ENCODE peak calls at places on chromosomes 16 and 17, in six cellular contexts. E is CD8-positive, alpha-beta memory T cell; N is fibroblast of lung; P is testis; R is psoas muscle; A is CD8-positive, alpha-beta T cell. L is an unnamed sample.

GRCh38 chr17:65195716-65196115 is 58.5 kb downstream of the RGS9 start:
- DNase-seq in P (no peak), E (no peak), A (no peak), N (no peak), R (no peak), L (no peak)

GRCh38 chr16:24668481-24669001 is 60.9 kb upstream of the TNRC6A start:
- DNase-seq in P (peak), A (no peak), N (peak), R (no peak), E (no peak), L (no peak)

GRCh38 chr17:35807371-35808144 is 1.7 kb upstream of the TAF15 start:
- DNase-seq in P (no peak), R (no peak), A (no peak), N (peak), E (no peak), L (no peak)

GRCh38 chr16:89540557-89540956 is 19.9 kb upstream of the RPL13 start:
- DNase-seq in A (no peak), N (no peak), R (no peak), P (no peak), E (no peak), L (peak)

GRCh38 chr17:66518677-66519076 is 216.3 kb downstream of the PRKCA start:
- DNase-seq in P (no peak), R (no peak), A (no peak), E (no peak), N (no peak), L (no peak)

GRCh38 chr16:12904041-12904671 is 2.8 kb downstream of the SHISA9 start:
- DNase-seq in R (no peak), P (no peak), N (no peak), A (no peak), E (no peak), L (no peak)

GRCh38 chr17:66945451-66945850 is 19.1 kb upstream of the CACNG4 start:
- DNase-seq in N (peak), E (no peak), P (no peak), A (no peak), R (peak), L (no peak)

GRCh38 chr16:56777533-56777932 is 47.6 kb downstream of the NUP93 start:
- DNase-seq in A (no peak), N (peak), P (no peak), E (no peak), R (no peak), L (no peak)

GRCh38 chr16:84595052-84595481 is 22.8 kb downstream of the COTL1 start:
- DNase-seq in A (peak), E (no peak), R (no peak), N (no peak), P (no peak), L (no peak)

GRCh38 chr16:75494696-75495601 is at the start of gene CHST6:
- DNase-seq in P (peak), N (peak), A (no peak), E (no peak), R (no peak), L (peak)

GRCh38 chr17:33986566-33986965 is 268.5 kb upstream of the CCL2 start:
- DNase-seq in N (no peak), E (no peak), P (no peak), R (no peak), A (no peak), L (no peak)

GRCh38 chr17:35986643-35987042 is at the start of gene CCL14:
- DNase-seq in A (no peak), N (no peak), R (no peak), E (no peak), P (no peak), L (no peak)

GRCh38 chr16:51524555-51525373 is 373.7 kb upstream of the SALL1 start:
- DNase-seq in P (no peak), E (no peak), R (no peak), A (no peak), N (peak), L (no peak)

GRCh38 chr17:37737081-37737480 is 7.8 kb downstream of the HNF1B start:
- DNase-seq in N (no peak), A (no peak), P (no peak), R (no peak), E (no peak), L (no peak)

GRCh38 chr16:55632259-55632658 is 23.5 kb upstream of the SLC6A2 start:
- DNase-seq in N (no peak), R (no peak), P (no peak), A (no peak), E (no peak), L (no peak)

GRCh38 chr17:80957461-80957941 is 34.1 kb upstream of the CHMP6 start:
- DNase-seq in P (no peak), A (no peak), N (no peak), R (peak), E (no peak), L (no peak)

GRCh38 chr16:20868890-20869289 is 31.3 kb downstream of the DCUN1D3 start:
- DNase-seq in E (no peak), N (peak), A (no peak), P (peak), R (peak), L (peak)

GRCh38 chr17:57707892-57708291 is 37.2 kb downstream of the CCDC182 start:
- DNase-seq in N (peak), E (no peak), P (peak), A (no peak), R (peak), L (no peak)

GRCh38 chr16:29680180-29680598 is 1.2 kb downstream of the QPRT start:
- DNase-seq in R (no peak), N (no peak), P (no peak), E (no peak), A (no peak), L (no peak)

GRCh38 chr16:35148748-35149147 is 1689.3 kb downstream of the TP53TG3F start:
- DNase-seq in R (no peak), E (no peak), N (no peak), P (no peak), A (no peak), L (no peak)

GRCh38 chr17:82938486-82939212 is 98.8 kb upstream of the ZNF750 start:
- DNase-seq in A (no peak), N (no peak), P (no peak), E (no peak), R (peak), L (peak)

GRCh38 chr17:82531431-82531881 is 11.9 kb downstream of the FOXK2 start:
- DNase-seq in A (no peak), R (no peak), E (no peak), N (peak), P (no peak), L (no peak)

GRCh38 chr17:61248399-61248798 is 151.2 kb upstream of the TBX2 start:
- DNase-seq in A (no peak), E (no peak), N (peak), P (no peak), R (no peak), L (no peak)

GRCh38 chr17:68184816-68185436 is 62.9 kb upstream of the AMZ2 start:
- DNase-seq in A (peak), E (peak), N (no peak), R (no peak), P (no peak), L (no peak)

GRCh38 chr17:69857412-69857835 is 217.6 kb upstream of the KCNJ16 start:
- DNase-seq in N (peak), E (no peak), P (no peak), R (no peak), A (no peak), L (no peak)

GRCh38 chr16:13093676-13094075 is 192.3 kb downstream of the SHISA9 start:
- DNase-seq in N (no peak), P (no peak), A (no peak), E (no peak), R (no peak), L (no peak)

GRCh38 chr17:80981062-80981902 is 10.4 kb upstream of the CHMP6 start:
- DNase-seq in P (no peak), R (peak), E (peak), A (no peak), N (no peak), L (no peak)

GRCh38 chr16:2835638-2836493 is 5.8 kb downstream of the ZG16B start:
- DNase-seq in A (no peak), N (peak), P (no peak), R (peak), E (no peak), L (peak)

GRCh38 chr16:88514070-88514469 is 56.1 kb upstream of the ZC3H18 start:
- DNase-seq in P (no peak), A (no peak), N (no peak), R (no peak), E (no peak), L (no peak)

GRCh38 chr16:54952195-54952594 is 21.5 kb downstream of the IRX5 start:
- DNase-seq in E (no peak), P (no peak), R (no peak), N (peak), A (no peak), L (no peak)

GRCh38 chr17:79991140-79991923 is 44.3 kb downstream of the TBC1D16 start:
- DNase-seq in E (peak), A (peak), P (peak), N (peak), R (peak), L (peak)

GRCh38 chr16:87956771-87957279 is 5.6 kb downstream of the BANP start:
- DNase-seq in P (no peak), E (no peak), N (peak), R (no peak), A (no peak), L (no peak)

GRCh38 chr17:45782889-45783592 is 1.1 kb upstream of the CRHR1 start:
- DNase-seq in N (no peak), P (peak), A (no peak), E (no peak), R (peak), L (no peak)

GRCh38 chr17:76808326-76808725 is 59.9 kb upstream of the MGAT5B start:
- DNase-seq in A (no peak), R (no peak), E (no peak), N (no peak), P (no peak), L (no peak)

GRCh38 chr17:64154321-64155089 is 24.6 kb upstream of the ERN1 start:
- DNase-seq in A (no peak), E (no peak), P (no peak), N (no peak), R (no peak), L (no peak)

GRCh38 chr16:26830716-26831115 is 236.0 kb upstream of the C16orf82 start:
- DNase-seq in R (no peak), A (no peak), P (no peak), N (no peak), E (no peak), L (no peak)

GRCh38 chr17:2809337-2809736 is 13.1 kb downstream of the RAP1GAP2 start:
- DNase-seq in R (no peak), P (no peak), A (no peak), E (no peak), N (no peak), L (no peak)

GRCh38 chr16:69772560-69773254 is 10.6 kb downstream of the WWP2 start:
- DNase-seq in N (peak), A (no peak), R (no peak), E (no peak), P (no peak), L (no peak)
- H3K4me3 ChIP-seq in N (no peak), A (no peak), R (no peak), E (no peak), P (no peak), L (no peak)

DNA sequence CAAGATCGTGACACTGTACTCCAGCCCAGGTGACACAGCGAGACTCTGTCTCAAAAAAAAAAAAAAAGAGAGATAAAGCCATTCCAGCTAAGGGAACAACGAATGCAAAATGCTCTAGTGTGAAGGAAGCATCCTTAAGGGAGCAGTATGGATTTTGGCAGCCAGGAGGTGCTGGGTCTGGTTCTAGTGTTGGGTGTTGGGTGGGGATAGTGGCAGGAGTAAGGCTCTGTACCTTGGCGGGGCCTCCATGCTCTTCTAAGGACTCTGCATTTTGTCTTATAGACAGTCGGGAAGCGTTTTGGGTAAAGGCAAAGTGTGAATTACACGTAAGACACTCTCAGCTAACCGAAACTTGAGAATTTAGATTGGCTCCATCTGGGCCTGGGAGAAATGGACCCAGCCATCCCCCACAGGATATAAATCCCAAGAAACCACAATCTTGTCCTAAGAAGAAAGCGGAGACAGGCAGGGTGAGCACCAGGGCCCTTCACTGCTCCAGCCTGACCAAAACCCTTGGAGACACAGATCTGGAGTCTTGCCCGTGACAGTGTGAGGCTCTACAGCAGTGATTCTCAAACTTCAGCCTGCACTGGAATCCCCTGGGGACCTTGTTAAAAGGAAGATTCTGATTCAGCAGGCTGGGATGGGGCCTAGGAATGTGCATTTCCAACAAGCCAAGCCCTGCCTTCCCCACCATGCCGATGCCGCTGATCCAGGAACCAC is 33.1 kb upstream of the PHB1 start:
- DNase-seq in A (no peak), E (no peak), P (no peak), N (no peak), R (no peak), L (no peak)
- H3K27ac ChIP-seq in A (no peak), E (no peak), P (no peak), N (no peak), R (no peak), L (no peak)

DNA sequence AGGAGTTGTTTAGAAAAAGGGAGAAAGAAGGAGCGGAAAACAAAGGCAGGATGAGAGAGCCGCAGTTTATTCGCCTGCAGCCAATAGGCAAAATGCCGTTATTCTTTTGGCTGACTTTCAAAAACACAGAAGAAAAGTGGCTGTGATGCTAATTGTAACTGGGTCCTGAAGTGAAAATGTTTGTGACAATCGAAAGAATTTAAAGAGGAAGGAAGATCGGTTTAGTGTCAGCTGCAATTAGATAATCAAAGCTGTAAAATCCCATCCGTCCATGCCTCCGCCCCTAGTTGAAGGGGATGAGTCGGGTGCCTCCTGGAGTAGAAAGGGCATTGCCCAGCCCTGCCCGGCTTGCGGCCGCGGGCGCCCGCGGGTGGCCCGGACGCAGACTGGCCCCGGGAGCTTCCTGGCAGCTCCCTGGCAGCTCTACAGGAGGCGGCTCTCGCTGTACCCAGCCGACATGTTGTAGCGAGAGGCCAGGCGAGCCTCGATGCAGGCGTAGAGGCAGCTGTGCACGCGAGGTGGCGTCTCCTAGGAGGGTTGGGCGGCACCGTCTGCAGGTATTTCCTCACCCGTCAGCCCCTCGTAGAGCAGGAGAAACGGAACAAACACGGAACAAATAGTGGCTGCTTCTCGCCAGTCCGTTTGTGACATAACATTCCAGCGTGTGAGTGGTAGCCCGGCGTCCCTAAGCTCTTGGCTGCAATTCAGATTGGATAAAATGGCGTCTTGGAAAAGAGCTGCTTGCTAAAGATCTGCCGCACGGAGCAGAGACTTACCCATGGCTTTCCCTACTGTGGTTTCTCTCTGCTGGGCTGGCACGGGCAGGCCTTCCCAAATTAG is 82.3 kb downstream of the TNRC6C start:
- DNase-seq in A (peak), E (peak), N (peak), R (peak), P (peak), L (peak)
- H3K4me3 ChIP-seq in A (peak), E (no peak), N (peak), R (peak), P (peak), L (peak)

GRCh38 chr17:10271004-10271620 is 72.7 kb upstream of the GAS7 start:
- DNase-seq in A (no peak), P (no peak), R (no peak), E (no peak), N (no peak), L (no peak)
- H3K27ac ChIP-seq in A (no peak), P (no peak), R (peak), E (no peak), N (no peak), L (no peak)

GRCh38 chr17:7855643-7856080 is 796 bp downstream of the TMEM88 start:
- DNase-seq in R (peak), N (no peak), E (no peak), A (no peak), P (no peak), L (peak)
- H3K4me3 ChIP-seq in R (peak), N (no peak), E (no peak), A (peak), P (no peak), L (peak)

GRCh38 chr17:72408641-72409040 is 287.8 kb downstream of the SOX9 start:
- DNase-seq in N (no peak), E (no peak), R (no peak), A (no peak), P (no peak), L (no peak)
- H3K27ac ChIP-seq in N (no peak), E (no peak), R (no peak), A (no peak), P (no peak), L (no peak)

DNA sequence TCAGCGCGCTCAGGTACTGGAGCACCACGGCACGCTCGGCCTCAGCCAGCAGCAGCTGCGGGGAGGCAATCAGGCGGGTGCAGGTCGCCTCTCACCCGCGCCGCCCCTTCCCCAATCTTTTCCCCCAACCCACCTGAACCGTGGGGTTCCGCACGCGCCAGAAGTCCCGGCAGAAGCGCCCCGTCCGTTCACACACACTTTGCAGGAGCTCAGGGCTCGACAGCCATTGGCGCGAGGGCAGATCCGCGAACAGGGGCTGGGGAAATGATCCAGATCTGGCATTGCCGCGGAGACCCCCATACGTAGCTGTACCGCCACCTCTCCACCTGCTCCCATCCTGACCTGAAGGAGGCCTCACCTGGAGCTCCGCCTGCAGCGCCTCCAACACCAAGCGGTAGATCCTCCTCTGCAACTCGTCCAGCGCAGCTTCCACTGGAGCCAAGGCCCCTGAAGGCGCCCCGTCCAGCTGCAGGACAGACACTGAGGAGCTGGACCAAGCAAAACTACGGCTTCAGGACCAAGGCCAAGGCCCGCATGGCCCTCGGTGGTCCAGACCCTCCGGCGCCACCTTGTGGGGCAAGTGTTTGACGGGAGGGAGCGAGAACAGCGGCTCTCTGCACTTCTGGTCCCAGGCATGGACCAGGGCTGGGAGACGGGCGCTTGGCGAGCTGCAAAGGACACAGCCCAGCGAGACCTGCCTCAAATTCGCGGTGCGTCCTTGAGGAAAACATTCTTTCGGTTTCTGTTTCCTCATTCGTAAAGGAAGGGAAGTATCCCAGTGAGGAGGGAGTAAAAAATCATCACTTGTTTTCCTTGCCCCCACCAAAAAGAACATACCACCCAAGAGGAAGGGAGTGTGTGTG is 1.5 kb upstream of the MATCAP1 start:
- DNase-seq in A (peak), R (peak), P (peak), E (peak), N (peak), L (peak)
- H3K4me3 ChIP-seq in A (no peak), R (peak), P (peak), E (no peak), N (no peak), L (peak)

DNA sequence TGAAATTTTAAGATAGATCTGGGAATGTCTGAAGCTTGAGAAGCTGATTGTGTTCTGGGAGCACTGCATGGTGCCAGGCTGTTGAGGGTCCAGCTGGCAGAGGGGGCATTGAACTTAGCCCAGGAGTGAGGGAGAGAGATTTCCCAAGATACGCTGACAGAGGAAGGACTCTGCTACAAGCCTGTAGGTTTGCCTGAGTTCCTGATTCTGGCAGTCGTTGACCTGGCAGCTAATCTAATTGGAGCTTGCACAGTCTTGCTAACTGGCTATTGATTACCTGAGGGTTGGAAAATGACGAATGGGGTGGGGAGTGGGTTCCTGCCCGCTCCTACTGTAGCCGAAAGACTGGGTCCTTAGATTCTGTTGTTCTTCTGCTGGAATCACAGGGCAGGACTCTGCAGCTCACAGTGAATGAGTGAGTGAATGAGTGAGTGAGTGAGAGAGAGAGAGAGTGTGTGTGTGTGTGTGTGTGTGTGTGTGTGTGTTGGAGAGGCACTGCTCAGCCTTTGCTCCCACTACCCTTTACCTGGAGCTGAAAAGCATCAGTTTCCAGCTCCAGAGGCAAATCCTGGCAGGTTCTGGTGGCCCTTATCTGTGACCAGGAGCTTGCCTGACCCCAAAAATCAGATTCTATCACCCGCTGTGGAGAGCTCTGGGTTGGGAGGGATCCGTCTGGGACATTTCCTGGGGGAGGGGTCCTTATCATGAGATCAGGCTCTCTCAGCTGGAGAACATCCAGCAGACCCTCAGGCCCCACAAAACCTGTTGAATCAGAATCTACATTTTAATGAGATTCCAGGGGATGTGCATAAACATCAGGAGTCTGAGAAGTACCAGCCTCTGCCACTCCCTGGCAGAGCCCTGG is 16.7 kb downstream of the CTRL start:
- DNase-seq in E (no peak), N (no peak), A (no peak), P (no peak), R (no peak), L (no peak)
- H3K27ac ChIP-seq in E (no peak), N (no peak), A (no peak), P (no peak), R (peak), L (no peak)

L was measured in heart left ventricle.